ENCODE peak calls at places on chromosome 5, in six cellular contexts. E is CD8-positive, alpha-beta T cell; N is stimulated activated CD8-positive, alpha-beta memory T cell treated with anti-CD3 and anti-CD28 coated beads, Interleukin-7, amount 100 ng/mL, for 4 hours; W is tibial nerve; S is neuronal stem cell; F is endothelial cell. G is an unnamed sample.

GRCh38 chr5:31023105-31023504 is 170.4 kb upstream of the CDH6 start:
- DNase-seq in F (no peak), S (no peak), W (no peak), E (no peak), N (no peak), G (no peak)

GRCh38 chr5:82004511-82004910 is 32.7 kb downstream of the ATG10 start:
- DNase-seq in W (no peak), F (no peak), N (no peak), E (no peak), S (no peak), G (no peak)

GRCh38 chr5:9622891-9623547 is 7.1 kb downstream of the TAS2R1 start:
- DNase-seq in F (peak), S (no peak), E (no peak), N (no peak), W (no peak), G (no peak)

GRCh38 chr5:175743676-175744210 is 85.9 kb downstream of the HRH2 start:
- DNase-seq in N (no peak), S (peak), W (no peak), E (no peak), F (peak), G (peak)

GRCh38 chr5:16528382-16528849 is 62.8 kb upstream of the ZNF622 start:
- DNase-seq in W (no peak), S (no peak), E (no peak), F (no peak), N (no peak), G (no peak)

GRCh38 chr5:127229185-127229889 is 61.3 kb upstream of the MEGF10 start:
- DNase-seq in F (peak), E (peak), S (peak), W (peak), N (no peak), G (peak)

GRCh38 chr5:146484714-146485391 is 31.1 kb downstream of the GPR151 start:
- DNase-seq in N (no peak), E (no peak), S (no peak), F (no peak), W (no peak), G (no peak)

GRCh38 chr5:159262472-159262858 is 625 bp upstream of the UBLCP1 start:
- DNase-seq in N (no peak), W (no peak), E (no peak), F (peak), S (no peak), G (no peak)

GRCh38 chr5:91556-92263 is at the start of gene PLEKHG4B:
- DNase-seq in E (no peak), N (no peak), F (peak), S (peak), W (no peak), G (peak)

GRCh38 chr5:11046160-11046559 is 285.1 kb upstream of the DAP start:
- DNase-seq in F (no peak), W (no peak), N (no peak), S (no peak), E (no peak), G (no peak)

GRCh38 chr5:126938461-126938860 is 91.9 kb downstream of the MARCHF3 start:
- DNase-seq in N (no peak), S (no peak), E (no peak), F (no peak), W (no peak), G (no peak)

GRCh38 chr5:149938791-149939358 is 5.7 kb downstream of the PDE6A start:
- DNase-seq in S (no peak), N (no peak), E (no peak), W (no peak), F (no peak), G (no peak)

GRCh38 chr5:149656576-149657182 is 73.4 kb upstream of the PPARGC1B start:
- DNase-seq in E (no peak), W (no peak), S (peak), F (peak), N (no peak), G (peak)

GRCh38 chr5:6403416-6403815 is 25.1 kb upstream of the MED10 start:
- DNase-seq in W (no peak), F (no peak), E (no peak), N (no peak), S (no peak), G (no peak)

GRCh38 chr5:104456122-104456521 is 893.5 kb upstream of the NUDT12 start:
- DNase-seq in F (no peak), E (no peak), S (no peak), W (no peak), N (no peak), G (no peak)

GRCh38 chr5:56480305-56481146 is 247.4 kb upstream of the ANKRD55 start:
- DNase-seq in F (peak), S (peak), W (peak), N (no peak), E (no peak), G (no peak)

GRCh38 chr5:140000332-140000731 is 42.8 kb downstream of the NRG2 start:
- DNase-seq in N (no peak), F (no peak), E (no peak), W (no peak), S (no peak), G (no peak)

GRCh38 chr5:143890475-143890874 is 78.5 kb downstream of the HMHB1 start:
- DNase-seq in E (no peak), W (no peak), F (no peak), N (no peak), S (no peak), G (no peak)